ENCODE peak calls at places on chromosomes 12 and 14, in four cellular contexts. Y, P, L and Q are unnamed samples.

GRCh38 chr12:97940629-97941028 is 478.0 kb downstream of the RMST start:
- DNase-seq in Y (no peak), P (no peak), L (no peak), Q (no peak)

GRCh38 chr14:95817271-95817670 is 59.4 kb upstream of the TUNAR start:
- DNase-seq in Y (no peak), P (no peak), L (no peak), Q (no peak)

GRCh38 chr12:7060353-7060954 is at the start of gene C1S:
- DNase-seq in Y (no peak), P (no peak), L (peak), Q (no peak)

GRCh38 chr12:460301-461230 is 827 bp downstream of the B4GALNT3 start:
- DNase-seq in Y (peak), P (no peak), L (peak), Q (no peak)

GRCh38 chr14:68464716-68465115 is 328.2 kb downstream of the ZFP36L1 start:
- DNase-seq in Y (no peak), P (no peak), L (peak), Q (no peak)

GRCh38 chr12:62586850-62587249 is 120.2 kb downstream of the MON2 start:
- DNase-seq in Y (no peak), P (no peak), L (peak), Q (no peak)

GRCh38 chr12:55818886-55819285 is 1.0 kb downstream of the ORMDL2 start:
- DNase-seq in Y (no peak), P (no peak), L (peak), Q (no peak)

GRCh38 chr14:22243971-22244581 is 344.9 kb downstream of the DAD1 start:
- DNase-seq in Y (no peak), P (no peak), L (no peak), Q (no peak)

GRCh38 chr12:54591001-54591591 is 2.6 kb upstream of the PPP1R1A start:
- DNase-seq in Y (no peak), P (no peak), L (no peak), Q (no peak)

GRCh38 chr12:75953312-75953906 is 78.2 kb downstream of the PHLDA1 start:
- DNase-seq in Y (no peak), P (no peak), L (peak), Q (no peak)

GRCh38 chr14:30872602-30873001 is 1.8 kb upstream of the COCH start:
- DNase-seq in Y (no peak), P (no peak), L (no peak), Q (no peak)

GRCh38 chr12:12244341-12244740 is 22.5 kb downstream of the LRP6 start:
- DNase-seq in Y (no peak), P (no peak), L (peak), Q (no peak)

GRCh38 chr14:74380172-74380571 is 31.9 kb downstream of the VRTN start:
- DNase-seq in Y (no peak), P (no peak), L (no peak), Q (no peak)

GRCh38 chr12:111409403-111410228 is 3.9 kb downstream of the SH2B3 start:
- DNase-seq in Y (no peak), P (no peak), L (peak), Q (no peak)

GRCh38 chr12:28079539-28079938 is 107.0 kb upstream of the PTHLH start:
- DNase-seq in Y (no peak), P (no peak), L (no peak), Q (no peak)

GRCh38 chr12:16165506-16165905 is 112.0 kb downstream of the SLC15A5 start:
- DNase-seq in Y (no peak), P (no peak), L (peak), Q (no peak)

GRCh38 chr14:96662116-96662901 is 134.9 kb upstream of the VRK1 start:
- DNase-seq in Y (no peak), P (no peak), L (peak), Q (no peak)

GRCh38 chr12:49783917-49784676 is 42.7 kb downstream of the TMBIM6 start:
- DNase-seq in Y (no peak), P (no peak), L (peak), Q (no peak)

GRCh38 chr12:95995238-95996031 is 709 bp downstream of the HAL start:
- DNase-seq in Y (no peak), P (no peak), L (peak), Q (no peak)

GRCh38 chr14:59377991-59378720 is 87.0 kb downstream of the GPR135 start:
- DNase-seq in Y (no peak), P (no peak), L (no peak), Q (no peak)

GRCh38 chr14:51855234-51855633 is 5.2 kb upstream of the GNG2 start:
- DNase-seq in Y (no peak), P (no peak), L (peak), Q (no peak)

GRCh38 chr12:92463171-92463570 is 239.6 kb upstream of the PLEKHG7 start:
- DNase-seq in Y (no peak), P (no peak), L (no peak), Q (no peak)

GRCh38 chr12:49565119-49565955 is 2.6 kb downstream of the MCRS1 start:
- DNase-seq in Y (no peak), P (no peak), L (no peak), Q (no peak)

GRCh38 chr12:57128519-57129247 is 400 bp downstream of the LRP1 start:
- DNase-seq in Y (no peak), P (no peak), L (no peak), Q (no peak)